ENCODE peak calls at places on chromosomes 13 and 19, in seven cellular contexts. C is activated T-cell treated with anti-CD3 and anti-CD28 coated beads, Interleukin-2, amount 50 U/mL, for 72 hours; V is CD4-positive, CD25-positive, alpha-beta regulatory T cell; H is nephron progenitor cell; R is CD8-positive, alpha-beta T cell; J is H9; K is iPS-NIHi11. P is an unnamed sample.

GRCh38 chr13:106384516-106384915 is 150.9 kb downstream of the EFNB2 start:
- DNase-seq in C (no peak), V (no peak), H (no peak), R (no peak), J (no peak), K (no peak), P (no peak)

GRCh38 chr19:19750131-19750841 is 17.4 kb upstream of the ZNF14 start:
- DNase-seq in C (no peak), V (no peak), H (no peak), R (no peak), J (no peak), K (peak; percentile 7), P (no peak)

GRCh38 chr19:41265376-41266153 is 1.4 kb downstream of the HNRNPUL1 start:
- DNase-seq in C (peak; percentile 12), V (no peak), H (peak; percentile 25), R (no peak), J (no peak), K (no peak), P (peak; percentile 60)

GRCh38 chr19:55866521-55866920 is 30.2 kb downstream of the NLRP4 start:
- DNase-seq in C (no peak), V (no peak), H (no peak), R (no peak), J (no peak), K (no peak), P (no peak)

GRCh38 chr19:48419158-48419920 is 25.9 kb downstream of the GRIN2D start:
- DNase-seq in C (peak; percentile 89), V (peak; percentile 58), H (peak; percentile 77), R (peak; percentile 45), J (peak; percentile 86), K (peak; percentile 83), P (peak; percentile 68)

GRCh38 chr19:12095111-12095790 is 30.7 kb downstream of the ZNF844 start:
- DNase-seq in C (no peak), V (no peak), H (no peak), R (no peak), J (no peak), K (no peak), P (no peak)

GRCh38 chr13:42354246-42355117 is 82.5 kb downstream of the AKAP11 start:
- DNase-seq in C (peak; percentile 67), V (no peak), H (no peak), R (no peak), J (no peak), K (peak; percentile 23), P (no peak)

GRCh38 chr19:13172335-13173128 is 22.3 kb downstream of the IER2 start:
- DNase-seq in C (peak; percentile 90), V (peak; percentile 62), H (no peak), R (peak; percentile 82), J (no peak), K (peak; percentile 24), P (peak; percentile 63)

GRCh38 chr13:73171926-73172325 is 113.1 kb downstream of the KLF5 start:
- DNase-seq in C (no peak), V (no peak), H (no peak), R (no peak), J (peak; percentile 44), K (no peak), P (no peak)

GRCh38 chr19:50449236-50449899 is 16.7 kb downstream of the MYBPC2 start:
- DNase-seq in C (no peak), V (no peak), H (no peak), R (no peak), J (no peak), K (no peak), P (no peak)

GRCh38 chr19:18392417-18392816 is 5.0 kb downstream of the LRRC25 start:
- DNase-seq in C (no peak), V (no peak), H (no peak), R (no peak), J (no peak), K (no peak), P (peak; percentile 74)

GRCh38 chr19:34220472-34221063 is 33.8 kb upstream of the GARRE1 start:
- DNase-seq in C (peak; percentile 67), V (peak; percentile 47), H (peak; percentile 67), R (peak; percentile 40), J (peak; percentile 41), K (peak; percentile 60), P (peak; percentile 79)

GRCh38 chr13:50080158-50080855 is 65.1 kb downstream of the KCNRG start:
- DNase-seq in C (peak; percentile 25), V (peak; percentile 23), H (peak; percentile 44), R (peak; percentile 11), J (no peak), K (no peak), P (peak; percentile 80)

GRCh38 chr13:55244991-55245644 is 1895.6 kb upstream of the PRR20A start:
- DNase-seq in C (no peak), V (no peak), H (peak; percentile 14), R (no peak), J (peak; percentile 71), K (peak; percentile 19), P (peak; percentile 2)

GRCh38 chr19:52748336-52748950 is 13.6 kb upstream of the ZNF611 start:
- DNase-seq in C (no peak), V (no peak), H (no peak), R (no peak), J (no peak), K (peak; percentile 36), P (peak; percentile 51)

GRCh38 chr13:25725104-25725503 is 326.7 kb downstream of the SHISA2 start:
- DNase-seq in C (no peak), V (no peak), H (no peak), R (no peak), J (no peak), K (no peak), P (no peak)

GRCh38 chr13:73065665-73066350 is 7.0 kb downstream of the KLF5 start:
- DNase-seq in C (no peak), V (no peak), H (no peak), R (no peak), J (no peak), K (no peak), P (no peak)

GRCh38 chr19:42465827-42466280 is 23.1 kb upstream of the CXCL17 start:
- DNase-seq in C (no peak), V (no peak), H (no peak), R (no peak), J (no peak), K (no peak), P (no peak)

GRCh38 chr13:27634231-27634630 is 12.5 kb downstream of the POLR1D start:
- DNase-seq in C (no peak), V (no peak), H (no peak), R (no peak), J (no peak), K (no peak), P (no peak)

GRCh38 chr13:103639326-103639725 is 573.1 kb upstream of the SLC10A2 start:
- DNase-seq in C (no peak), V (no peak), H (no peak), R (no peak), J (no peak), K (no peak), P (no peak)

GRCh38 chr13:40245567-40245966 is 420.9 kb downstream of the FOXO1 start:
- DNase-seq in C (no peak), V (no peak), H (no peak), R (no peak), J (no peak), K (no peak), P (no peak)

GRCh38 chr19:4923379-4923747 is 14.1 kb downstream of the UHRF1 start:
- DNase-seq in C (no peak), V (no peak), H (no peak), R (no peak), J (no peak), K (no peak), P (no peak)

GRCh38 chr13:40101708-40102359 is 446.4 kb downstream of the COG6 start:
- DNase-seq in C (peak; percentile 61), V (no peak), H (no peak), R (no peak), J (no peak), K (no peak), P (no peak)

GRCh38 chr13:31909889-31910551 is 121.6 kb upstream of the FRY start:
- DNase-seq in C (peak; percentile 41), V (peak; percentile 15), H (peak; percentile 55), R (peak; percentile 42), J (no peak), K (peak; percentile 42), P (peak; percentile 51)

GRCh38 chr19:17376935-17377600 is at the start of gene PLVAP:
- DNase-seq in C (no peak), V (no peak), H (peak; percentile 31), R (no peak), J (no peak), K (no peak), P (peak; percentile 94)

GRCh38 chr19:16623576-16623975 is 4.4 kb downstream of the MED26 start:
- DNase-seq in C (no peak), V (no peak), H (no peak), R (no peak), J (no peak), K (no peak), P (no peak)